ENCODE peak calls at places on chromosomes 4 and X, in nine cellular contexts. E is ascending aorta, R is HFFc6, D is epithelial cell of proximal tubule, W is GM20000, I is A673, B is fibroblast of mammary gland, T is WTC11, P is mesothelial cell of epicardium. Z is an unnamed sample.

GRCh38 chr4:66294626-66295025 is 624.3 kb upstream of the EPHA5 start:
- DNase-seq in T (no peak), I (no peak), E (no peak), D (no peak), R (no peak), B (no peak), P (no peak), W (no peak), Z (no peak)

GRCh38 chrX:34656842-34657780 is at the start of gene TMEM47:
- DNase-seq in D (no peak), I (peak; percentile 84), E (peak; percentile 18), T (peak; percentile 84), R (peak; percentile 46), P (peak; percentile 83), B (peak; percentile 58), W (peak; percentile 11), Z (peak; percentile 89)

GRCh38 chr4:154616731-154617130 is 4.3 kb upstream of the FGG start:
- DNase-seq in E (no peak), T (no peak), W (peak; percentile 59), R (no peak), D (no peak), B (no peak), P (no peak), I (no peak), Z (no peak)

GRCh38 chr4:66330125-66330524 is 659.8 kb upstream of the EPHA5 start:
- DNase-seq in E (no peak), T (no peak), D (no peak), R (no peak), B (peak; percentile 11), I (no peak), P (no peak), W (no peak), Z (no peak)

GRCh38 chr4:89303177-89303576 is 4.4 kb downstream of the GPRIN3 start:
- DNase-seq in P (no peak), I (no peak), T (no peak), W (no peak), E (peak; percentile 26), R (no peak), B (no peak), D (no peak), Z (no peak)

GRCh38 chr4:121199742-121200561 is 35.8 kb upstream of the TNIP3 start:
- DNase-seq in W (peak; percentile 44), E (no peak), P (no peak), B (no peak), T (no peak), R (no peak), D (no peak), I (no peak), Z (no peak)

GRCh38 chr4:139453041-139453370 is 915 bp upstream of the RAB33B start:
- DNase-seq in T (no peak), B (no peak), R (peak; percentile 68), I (no peak), E (no peak), P (no peak), D (peak; percentile 71), W (peak; percentile 77), Z (no peak)

GRCh38 chr4:54687887-54688841 is 30.4 kb downstream of the KIT start:
- DNase-seq in I (no peak), T (no peak), D (no peak), R (no peak), E (no peak), P (no peak), W (no peak), B (peak; percentile 82), Z (no peak)

GRCh38 chr4:15186149-15186548 is 183.9 kb downstream of the CPEB2 start:
- DNase-seq in R (peak; percentile 6), B (no peak), E (no peak), P (no peak), I (no peak), D (no peak), W (no peak), T (no peak), Z (no peak)

GRCh38 chr4:31204895-31205294 is 484.7 kb downstream of the PCDH7 start:
- DNase-seq in B (peak; percentile 7), T (no peak), E (no peak), R (no peak), W (no peak), P (no peak), D (no peak), I (no peak), Z (no peak)

GRCh38 chrX:41010188-41010846 is 74.9 kb upstream of the USP9X start:
- DNase-seq in P (peak; percentile 72), T (peak; percentile 41), D (no peak), I (peak; percentile 75), B (peak; percentile 91), W (peak; percentile 24), E (peak; percentile 22), R (peak; percentile 72), Z (no peak)

GRCh38 chrX:18810416-18810815 is 103.0 kb downstream of the PPEF1 start:
- DNase-seq in R (no peak), E (no peak), I (no peak), T (no peak), P (no peak), B (no peak), W (no peak), D (no peak), Z (no peak)

DNA sequence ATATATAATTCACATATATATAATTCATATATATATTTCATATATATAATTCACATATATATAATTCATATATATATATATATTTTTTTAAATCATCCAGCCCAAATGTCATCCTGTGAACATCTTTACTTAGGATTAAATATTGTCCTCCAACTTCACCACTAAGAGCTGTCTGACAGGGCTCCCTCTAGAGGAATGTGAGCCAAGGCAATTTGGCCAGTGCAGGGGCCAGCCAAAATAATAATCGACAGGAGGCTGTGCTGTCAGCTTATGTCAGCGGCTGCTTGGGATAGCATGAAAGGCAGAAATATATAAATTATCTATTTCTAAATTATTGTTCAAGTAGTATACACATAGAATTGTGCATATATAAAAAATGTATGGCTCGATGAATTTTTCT is 29.5 kb downstream of the EGFL6 start:
- DNase-seq in I (peak; percentile 14), R (no peak), W (no peak), E (no peak), D (no peak), B (peak; percentile 25), T (peak; percentile 11), P (no peak), Z (no peak)
- TF ChIP-seq CTCF in I (peak; percentile 41), R (peak; percentile 42), W (no peak), E (no peak), D (peak; percentile 46), B (peak; percentile 45), T (no peak), P (no peak), Z (peak; percentile 45)

DNA sequence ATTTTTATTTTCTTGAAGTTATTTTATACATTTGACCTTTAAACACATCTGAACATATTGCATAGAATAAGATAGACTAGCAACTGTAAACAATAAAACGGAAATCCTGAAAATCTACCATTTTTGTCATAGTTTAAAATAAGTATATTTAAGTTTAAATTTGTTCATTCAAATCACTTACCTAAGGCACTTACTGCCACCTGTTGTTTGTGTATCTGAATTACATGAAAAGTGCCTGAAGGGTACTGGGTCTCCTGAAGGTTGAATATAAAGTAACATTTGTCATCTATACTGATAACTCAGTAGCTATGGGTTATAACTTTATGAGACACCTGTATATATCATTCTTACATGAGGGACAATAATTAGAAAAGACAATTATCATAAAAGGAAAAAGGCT is 38.6 kb downstream of the TRPC5 start:
- DNase-seq in R (no peak), P (no peak), B (peak; percentile 15), W (no peak), D (peak; percentile 2), T (no peak), I (peak; percentile 6), E (no peak), Z (no peak)
- TF ChIP-seq CTCF in R (no peak), P (peak; percentile 36), B (peak; percentile 31), W (no peak), D (peak; percentile 47), T (peak; percentile 18), I (peak; percentile 38), E (no peak), Z (peak; percentile 75)

GRCh38 chr4:133921280-133922195 is 280.1 kb downstream of the PABPC4L start:
- DNase-seq in E (no peak), I (peak; percentile 23), W (no peak), P (no peak), B (peak; percentile 29), D (no peak), T (no peak), R (peak; percentile 25), Z (no peak)
- TF ChIP-seq CTCF in E (no peak), I (peak; percentile 39), W (no peak), P (no peak), B (peak; percentile 28), D (peak; percentile 50), T (no peak), R (peak; percentile 23), Z (no peak)

GRCh38 chrX:145825896-145826295 is 8.3 kb downstream of the SLITRK2 start:
- DNase-seq in B (peak; percentile 14), D (no peak), E (no peak), W (no peak), P (no peak), R (no peak), I (peak; percentile 19), T (no peak), Z (no peak)
- TF ChIP-seq CTCF in B (peak; percentile 30), D (peak; percentile 45), E (no peak), W (peak; percentile 3), P (peak; percentile 51), R (peak; percentile 46), I (peak; percentile 54), T (no peak), Z (peak; percentile 72)

GRCh38 chr4:133585323-133585722 is 436.2 kb downstream of the PCDH10 start:
- DNase-seq in D (no peak), P (no peak), B (no peak), W (no peak), I (no peak), R (no peak), E (no peak), T (no peak), Z (no peak)

GRCh38 chr4:133588306-133588705 is 439.2 kb downstream of the PCDH10 start:
- DNase-seq in E (no peak), T (no peak), B (no peak), R (no peak), W (no peak), D (no peak), I (no peak), P (no peak), Z (no peak)

GRCh38 chr4:133581971-133582619 is 433.0 kb downstream of the PCDH10 start:
- DNase-seq in D (no peak), I (peak; percentile 19), E (no peak), T (no peak), B (no peak), W (no peak), R (no peak), P (no peak), Z (no peak)

GRCh38 chr4:133584714-133585113 is 435.6 kb downstream of the PCDH10 start:
- DNase-seq in E (no peak), B (no peak), D (no peak), R (no peak), P (no peak), I (peak; percentile 19), T (no peak), W (no peak), Z (no peak)
- TF ChIP-seq CTCF in E (no peak), B (no peak), D (peak; percentile 40), R (peak; percentile 36), P (no peak), I (peak; percentile 15), T (no peak), W (no peak), Z (no peak)

GRCh38 chr4:185470503-185471195 is 884 bp downstream of the CCDC110 start:
- DNase-seq in D (no peak), P (peak; percentile 53), E (peak; percentile 29), I (peak; percentile 21), W (peak; percentile 24), B (peak; percentile 13), T (no peak), R (no peak), Z (no peak)
- TF ChIP-seq CTCF in D (no peak), P (no peak), E (no peak), I (no peak), W (no peak), B (no peak), T (no peak), R (no peak), Z (no peak)